ENCODE peak calls at places on chromosomes 11 and 22, in four cellular contexts. One of them, this sample, is unnamed.

GRCh38 chr11:77789731-77790476 is 30.6 kb downstream of the RSF1 start:
- DNase-seq in dermis blood vessel endothelial cell: no peak
- DNase-seq in NCI-H2171: no peak
- DNase-seq in activated effector memory CD4-positive, alpha-beta T cell treated with Interleukin-2 at 50 U/mL for 16 hours: no peak
- DNase-seq in this sample: no peak

GRCh38 chr11:47980907-47981621 is 705 bp downstream of the PTPRJ start:
- DNase-seq in dermis blood vessel endothelial cell: peak
- DNase-seq in NCI-H2171: no peak
- DNase-seq in activated effector memory CD4-positive, alpha-beta T cell treated with Interleukin-2 at 50 U/mL for 16 hours: no peak
- DNase-seq in this sample: peak

GRCh38 chr11:78000193-78000592 is 5.7 kb upstream of the INTS4 start:
- DNase-seq in dermis blood vessel endothelial cell: peak
- DNase-seq in NCI-H2171: peak
- DNase-seq in activated effector memory CD4-positive, alpha-beta T cell treated with Interleukin-2 at 50 U/mL for 16 hours: peak
- DNase-seq in this sample: peak

GRCh38 chr11:114284021-114284420 is 12.2 kb upstream of the NNMT start:
- DNase-seq in dermis blood vessel endothelial cell: no peak
- DNase-seq in NCI-H2171: peak
- DNase-seq in activated effector memory CD4-positive, alpha-beta T cell treated with Interleukin-2 at 50 U/mL for 16 hours: no peak
- DNase-seq in this sample: no peak

GRCh38 chr11:66886671-66887221 is 29.9 kb downstream of the LRFN4 start:
- DNase-seq in dermis blood vessel endothelial cell: no peak
- DNase-seq in NCI-H2171: no peak
- DNase-seq in activated effector memory CD4-positive, alpha-beta T cell treated with Interleukin-2 at 50 U/mL for 16 hours: no peak
- DNase-seq in this sample: no peak

GRCh38 chr11:64070301-64070656 is 34.5 kb downstream of the FLRT1 start:
- DNase-seq in dermis blood vessel endothelial cell: no peak
- DNase-seq in NCI-H2171: peak
- DNase-seq in activated effector memory CD4-positive, alpha-beta T cell treated with Interleukin-2 at 50 U/mL for 16 hours: no peak
- DNase-seq in this sample: no peak

GRCh38 chr11:12088047-12088481 is 22.3 kb upstream of the MICAL2 start:
- DNase-seq in dermis blood vessel endothelial cell: peak
- DNase-seq in NCI-H2171: no peak
- DNase-seq in activated effector memory CD4-positive, alpha-beta T cell treated with Interleukin-2 at 50 U/mL for 16 hours: no peak
- DNase-seq in this sample: peak

GRCh38 chr11:28350216-28350615 is 242.0 kb downstream of the METTL15 start:
- DNase-seq in dermis blood vessel endothelial cell: no peak
- DNase-seq in NCI-H2171: no peak
- DNase-seq in activated effector memory CD4-positive, alpha-beta T cell treated with Interleukin-2 at 50 U/mL for 16 hours: no peak
- DNase-seq in this sample: no peak

GRCh38 chr11:115170133-115170815 is 333.9 kb downstream of the CADM1 start:
- DNase-seq in dermis blood vessel endothelial cell: peak
- DNase-seq in NCI-H2171: peak
- DNase-seq in activated effector memory CD4-positive, alpha-beta T cell treated with Interleukin-2 at 50 U/mL for 16 hours: no peak
- DNase-seq in this sample: no peak

GRCh38 chr11:473975-474785 is 24.1 kb downstream of the PTDSS2 start:
- DNase-seq in dermis blood vessel endothelial cell: no peak
- DNase-seq in NCI-H2171: peak
- DNase-seq in activated effector memory CD4-positive, alpha-beta T cell treated with Interleukin-2 at 50 U/mL for 16 hours: no peak
- DNase-seq in this sample: no peak

GRCh38 chr22:41598081-41598480 is 8.4 kb upstream of the PMM1 start:
- DNase-seq in dermis blood vessel endothelial cell: peak
- DNase-seq in NCI-H2171: no peak
- DNase-seq in activated effector memory CD4-positive, alpha-beta T cell treated with Interleukin-2 at 50 U/mL for 16 hours: no peak
- DNase-seq in this sample: no peak

GRCh38 chr11:116030697-116031331 is 526.6 kb upstream of the CADM1 start:
- DNase-seq in dermis blood vessel endothelial cell: no peak
- DNase-seq in NCI-H2171: no peak
- DNase-seq in activated effector memory CD4-positive, alpha-beta T cell treated with Interleukin-2 at 50 U/mL for 16 hours: no peak
- DNase-seq in this sample: no peak

GRCh38 chr11:45208135-45208534 is 61.7 kb downstream of the PRDM11 start:
- DNase-seq in dermis blood vessel endothelial cell: no peak
- DNase-seq in NCI-H2171: no peak
- DNase-seq in activated effector memory CD4-positive, alpha-beta T cell treated with Interleukin-2 at 50 U/mL for 16 hours: no peak
- DNase-seq in this sample: no peak

GRCh38 chr11:72703281-72704008 is 29.2 kb upstream of the PDE2A start:
- DNase-seq in dermis blood vessel endothelial cell: no peak
- DNase-seq in NCI-H2171: no peak
- DNase-seq in activated effector memory CD4-positive, alpha-beta T cell treated with Interleukin-2 at 50 U/mL for 16 hours: no peak
- DNase-seq in this sample: no peak

GRCh38 chr11:44942029-44942710 is 8.5 kb downstream of the TP53I11 start:
- DNase-seq in dermis blood vessel endothelial cell: no peak
- DNase-seq in NCI-H2171: no peak
- DNase-seq in activated effector memory CD4-positive, alpha-beta T cell treated with Interleukin-2 at 50 U/mL for 16 hours: no peak
- DNase-seq in this sample: no peak

GRCh38 chr11:46917109-46918086 is 952 bp downstream of the LRP4 start:
- DNase-seq in dermis blood vessel endothelial cell: no peak
- DNase-seq in NCI-H2171: no peak
- DNase-seq in activated effector memory CD4-positive, alpha-beta T cell treated with Interleukin-2 at 50 U/mL for 16 hours: no peak
- DNase-seq in this sample: no peak

GRCh38 chr11:45078236-45079074 is 68.0 kb upstream of the PRDM11 start:
- DNase-seq in dermis blood vessel endothelial cell: no peak
- DNase-seq in NCI-H2171: no peak
- DNase-seq in activated effector memory CD4-positive, alpha-beta T cell treated with Interleukin-2 at 50 U/mL for 16 hours: no peak
- DNase-seq in this sample: no peak

This sample was measured in dermis microvascular lymphatic vessel endothelial cell.